ENCODE peak calls at places on chromosomes 7 and 10, in five cellular contexts. X is fibroblast of pulmonary artery; A is stimulated activated CD4-positive, alpha-beta T cell treated with anti-CD3 and anti-CD28 coated beads, Interleukin-4, amount 100 ng/mL, for 24 hours; R is MCF 10A; J is left cardiac atrium. G is an unnamed sample.

GRCh38 chr7:151836927-151837205 is 40.0 kb downstream of the PRKAG2 start:
- DNase-seq in X (no peak), A (no peak), R (no peak), J (no peak), G (no peak)

GRCh38 chr7:50317697-50318640 is 13.5 kb downstream of the IKZF1 start:
- DNase-seq in X (no peak), A (no peak), R (no peak), J (no peak), G (no peak)

GRCh38 chr7:106864298-106865081 is 592 bp upstream of the PIK3CG start:
- DNase-seq in X (no peak), A (no peak), R (no peak), J (no peak), G (no peak)

GRCh38 chr10:21534611-21535493 is 820 bp downstream of the MLLT10 start:
- DNase-seq in X (peak; percentile 55), A (peak; percentile 57), R (peak; percentile 58), J (peak; percentile 69), G (peak; percentile 86)

GRCh38 chr7:141427134-141427533 is 124.1 kb upstream of the AGK start:
- DNase-seq in X (no peak), A (no peak), R (no peak), J (no peak), G (no peak)

GRCh38 chr10:117754770-117755510 is 212.4 kb downstream of the EMX2 start:
- DNase-seq in X (no peak), A (no peak), R (no peak), J (no peak), G (peak; percentile 9)

GRCh38 chr10:48377751-48378585 is 71.5 kb downstream of the MAPK8 start:
- DNase-seq in X (no peak), A (no peak), R (no peak), J (no peak), G (no peak)

GRCh38 chr7:114930829-114931655 is 9.1 kb downstream of the MDFIC start:
- DNase-seq in X (no peak), A (no peak), R (peak; percentile 12), J (no peak), G (no peak)

GRCh38 chr7:149816267-149816751 is 21.9 kb upstream of the ZNF862 start:
- DNase-seq in X (no peak), A (no peak), R (no peak), J (no peak), G (no peak)

GRCh38 chr7:136923111-136923510 is 54.7 kb downstream of the CHRM2 start:
- DNase-seq in X (peak; percentile 48), A (no peak), R (no peak), J (no peak), G (no peak)

GRCh38 chr7:136956232-136956631 is 87.8 kb downstream of the CHRM2 start:
- DNase-seq in X (peak; percentile 64), A (no peak), R (peak; percentile 9), J (no peak), G (no peak)

GRCh38 chr7:32070051-32070405 is 179 bp downstream of the PDE1C start:
- DNase-seq in X (no peak), A (no peak), R (no peak), J (no peak), G (no peak)

GRCh38 chr7:96332325-96332724 is 10.4 kb upstream of the SLC25A13 start:
- DNase-seq in X (no peak), A (no peak), R (no peak), J (no peak), G (no peak)

GRCh38 chr7:129279757-129280156 is 54.9 kb downstream of the AHCYL2 start:
- DNase-seq in X (no peak), A (no peak), R (no peak), J (no peak), G (no peak)

GRCh38 chr7:45881759-45882464 is 6.4 kb upstream of the IGFBP1 start:
- DNase-seq in X (peak; percentile 98), A (no peak), R (peak; percentile 91), J (no peak), G (no peak)

GRCh38 chr10:77041636-77042258 is 595.9 kb downstream of the KCNMA1 start:
- DNase-seq in X (peak; percentile 4), A (no peak), R (no peak), J (peak; percentile 27), G (no peak)

GRCh38 chr7:127819975-127820778 is 168.2 kb downstream of the SND1 start:
- DNase-seq in X (peak; percentile 46), A (no peak), R (peak; percentile 39), J (no peak), G (no peak)

GRCh38 chr7:4885317-4885807 is 1.8 kb upstream of the RADIL start:
- DNase-seq in X (no peak), A (no peak), R (no peak), J (no peak), G (no peak)

GRCh38 chr7:97733276-97734206 is 1.7 kb downstream of the TAC1 start:
- DNase-seq in X (no peak), A (no peak), R (no peak), J (no peak), G (peak; percentile 83)

GRCh38 chr10:67011480-67011879 is 85.6 kb downstream of the LRRTM3 start:
- DNase-seq in X (no peak), A (no peak), R (no peak), J (no peak), G (no peak)

GRCh38 chr7:23373151-23374004 is 74.2 kb downstream of the MALSU1 start:
- DNase-seq in X (peak; percentile 47), A (peak; percentile 78), R (no peak), J (no peak), G (no peak)

GRCh38 chr10:10824611-10825148 is 193.0 kb upstream of the CELF2 start:
- DNase-seq in X (peak; percentile 97), A (no peak), R (no peak), J (peak; percentile 74), G (no peak)

GRCh38 chr7:132075573-132075972 is 500.7 kb downstream of the PLXNA4 start:
- DNase-seq in X (no peak), A (no peak), R (no peak), J (no peak), G (peak; percentile 65)

GRCh38 chr7:105715528-105715927 is 134.2 kb upstream of the EFCAB10 start:
- DNase-seq in X (no peak), A (no peak), R (no peak), J (no peak), G (no peak)

GRCh38 chr10:93440591-93441012 is 41.5 kb downstream of the MYOF start:
- DNase-seq in X (no peak), A (no peak), R (no peak), J (no peak), G (no peak)

GRCh38 chr10:71379118-71379781 is 17.5 kb upstream of the CDH23 start:
- DNase-seq in X (no peak), A (no peak), R (no peak), J (no peak), G (no peak)

GRCh38 chr7:106811472-106811871 is 53.6 kb upstream of the PIK3CG start:
- DNase-seq in X (no peak), A (no peak), R (no peak), J (no peak), G (no peak)

GRCh38 chr10:11863353-11864105 is 40.4 kb downstream of the PROSER2 start:
- DNase-seq in X (no peak), A (peak; percentile 70), R (no peak), J (no peak), G (no peak)

GRCh38 chr10:43952760-43953159 is 304.1 kb upstream of the ZNF32 start:
- DNase-seq in X (no peak), A (no peak), R (no peak), J (no peak), G (peak; percentile 4)

GRCh38 chr10:49647554-49647953 is 31.9 kb upstream of the C10orf53 start:
- DNase-seq in X (no peak), A (no peak), R (no peak), J (no peak), G (no peak)